ENCODE peak calls at places on chromosome 4, in seven cellular contexts. D, F, B, M, K, T and Q are unnamed samples.

GRCh38 chr4:100286601-100287000 is 96.3 kb upstream of the DDIT4L start:
- DNase-seq in D (no peak), F (no peak), B (no peak), M (no peak), K (no peak), T (no peak), Q (no peak)

GRCh38 chr4:132316738-132317137 is 832.4 kb upstream of the PCDH10 start:
- DNase-seq in D (no peak), F (peak; percentile 20), B (no peak), M (no peak), K (no peak), T (no peak), Q (no peak)

GRCh38 chr4:153759407-153760226 is at the start of gene RNF175:
- DNase-seq in D (no peak), F (no peak), B (no peak), M (no peak), K (no peak), T (no peak), Q (no peak)

GRCh38 chr4:20430555-20430954 is 178.8 kb downstream of the SLIT2 start:
- DNase-seq in D (no peak), F (peak; percentile 21), B (no peak), M (peak; percentile 66), K (no peak), T (no peak), Q (peak; percentile 53)

GRCh38 chr4:185792384-185793146 is 19.4 kb downstream of the SORBS2 start:
- DNase-seq in D (peak; percentile 95), F (peak; percentile 87), B (no peak), M (peak; percentile 99), K (no peak), T (no peak), Q (peak; percentile 92)

GRCh38 chr4:153375303-153375702 is 30.8 kb downstream of the MND1 start:
- DNase-seq in D (no peak), F (no peak), B (no peak), M (no peak), K (no peak), T (no peak), Q (no peak)

GRCh38 chr4:137545461-137545861 is 13.2 kb upstream of the PCDH18 start:
- DNase-seq in D (peak; percentile 75), F (no peak), B (no peak), M (peak; percentile 94), K (no peak), T (no peak), Q (peak; percentile 87)

GRCh38 chr4:55367084-55367722 is 21.2 kb downstream of the SRD5A3 start:
- DNase-seq in D (no peak), F (no peak), B (no peak), M (peak; percentile 91), K (no peak), T (no peak), Q (no peak)

GRCh38 chr4:25234390-25235367 is 846 bp downstream of the PI4K2B start:
- DNase-seq in D (peak; percentile 87), F (peak; percentile 98), B (peak; percentile 54), M (peak; percentile 91), K (peak; percentile 86), T (peak; percentile 69), Q (peak; percentile 49)

GRCh38 chr4:140223056-140223810 is 69.2 kb upstream of the MAML3 start:
- DNase-seq in D (peak; percentile 45), F (peak; percentile 35), B (no peak), M (peak; percentile 76), K (no peak), T (no peak), Q (peak; percentile 43)

GRCh38 chr4:148062301-148062950 is 330.5 kb downstream of the ARHGAP10 start:
- DNase-seq in D (no peak), F (no peak), B (no peak), M (no peak), K (no peak), T (no peak), Q (no peak)

GRCh38 chr4:139146926-139147547 is 30.0 kb downstream of the ELF2 start:
- DNase-seq in D (no peak), F (no peak), B (no peak), M (no peak), K (no peak), T (no peak), Q (no peak)

GRCh38 chr4:992297-993110 is 700 bp downstream of the SLC26A1 start:
- DNase-seq in D (no peak), F (no peak), B (peak; percentile 82), M (peak; percentile 79), K (peak; percentile 94), T (no peak), Q (no peak)

GRCh38 chr4:69617083-69617694 is 22.3 kb downstream of the UGT2A2 start:
- DNase-seq in D (peak; percentile 40), F (peak; percentile 59), B (no peak), M (peak; percentile 72), K (no peak), T (peak; percentile 8), Q (peak; percentile 17)

GRCh38 chr4:53281438-53281837 is 84.4 kb downstream of the SCFD2 start:
- DNase-seq in D (no peak), F (no peak), B (no peak), M (peak; percentile 59), K (no peak), T (no peak), Q (peak; percentile 52)

GRCh38 chr4:93670434-93670833 is 158.1 kb upstream of the ATOH1 start:
- DNase-seq in D (no peak), F (no peak), B (no peak), M (no peak), K (no peak), T (no peak), Q (no peak)

GRCh38 chr4:26192921-26193894 is 127.6 kb upstream of the RBPJ start:
- DNase-seq in D (no peak), F (no peak), B (no peak), M (no peak), K (no peak), T (no peak), Q (no peak)

GRCh38 chr4:140046037-140046436 is 107.9 kb downstream of the MAML3 start:
- DNase-seq in D (no peak), F (no peak), B (no peak), M (no peak), K (no peak), T (no peak), Q (no peak)

GRCh38 chr4:11367371-11367770 is 61.3 kb downstream of the HS3ST1 start:
- DNase-seq in D (peak; percentile 91), F (peak; percentile 18), B (peak; percentile 48), M (peak; percentile 86), K (no peak), T (no peak), Q (no peak)

GRCh38 chr4:5976431-5976830 is 41.8 kb downstream of the C4orf50 start:
- DNase-seq in D (no peak), F (no peak), B (no peak), M (no peak), K (peak; percentile 29), T (no peak), Q (no peak)

GRCh38 chr4:105976913-105977312 is 81.6 kb downstream of the NPNT start:
- DNase-seq in D (no peak), F (no peak), B (no peak), M (no peak), K (no peak), T (no peak), Q (no peak)

GRCh38 chr4:6749340-6750171 is 33.0 kb upstream of the KIAA0232 start:
- DNase-seq in D (peak; percentile 40), F (peak; percentile 47), B (peak; percentile 72), M (peak; percentile 16), K (peak; percentile 96), T (no peak), Q (no peak)

GRCh38 chr4:54167508-54167907 is 61.6 kb upstream of the PDGFRA start:
- DNase-seq in D (no peak), F (no peak), B (no peak), M (no peak), K (no peak), T (no peak), Q (no peak)

GRCh38 chr4:161881370-161881769 is 282.4 kb downstream of the FSTL5 start:
- DNase-seq in D (no peak), F (no peak), B (no peak), M (no peak), K (no peak), T (no peak), Q (no peak)

GRCh38 chr4:138405439-138405838 is 163.3 kb upstream of the SLC7A11 start:
- DNase-seq in D (no peak), F (peak; percentile 84), B (no peak), M (peak; percentile 30), K (no peak), T (peak; percentile 30), Q (no peak)

GRCh38 chr4:108270466-108271450 is 102.0 kb upstream of the LEF1 start:
- DNase-seq in D (peak; percentile 6), F (peak; percentile 91), B (no peak), M (peak; percentile 89), K (no peak), T (no peak), Q (peak; percentile 19)

GRCh38 chr4:1654216-1654945 is 29.7 kb downstream of the FAM53A start:
- DNase-seq in D (no peak), F (no peak), B (no peak), M (no peak), K (no peak), T (no peak), Q (no peak)

GRCh38 chr4:173878701-173879100 is 348.7 kb upstream of the HAND2 start:
- DNase-seq in D (peak; percentile 88), F (no peak), B (no peak), M (peak; percentile 39), K (no peak), T (no peak), Q (no peak)

GRCh38 chr4:145891958-145892357 is 46.7 kb downstream of the ZNF827 start:
- DNase-seq in D (no peak), F (no peak), B (no peak), M (no peak), K (no peak), T (no peak), Q (no peak)

GRCh38 chr4:168864831-168865541 is 145.1 kb downstream of the CBR4 start:
- DNase-seq in D (peak; percentile 66), F (no peak), B (no peak), M (peak; percentile 79), K (peak; percentile 79), T (no peak), Q (no peak)
- H3K4me3 ChIP-seq in D (no peak overlapping the region), F (no peak overlapping the region), B (no peak overlapping the region), M (no peak overlapping the region), K (no peak overlapping the region), T (no peak overlapping the region), Q (no peak overlapping the region)

GRCh38 chr4:122764071-122764807 is 31.7 kb downstream of the BBS12 start:
- DNase-seq in D (peak; percentile 48), F (peak; percentile 29), B (no peak), M (peak; percentile 42), K (no peak), T (no peak), Q (no peak)
- H3K4me3 ChIP-seq in D (no peak overlapping the region), F (no peak overlapping the region), B (no peak overlapping the region), M (no peak overlapping the region), K (no peak overlapping the region), T (no peak overlapping the region), Q (no peak overlapping the region)

GRCh38 chr4:56677673-56678072 is 3.4 kb downstream of the HOPX start:
- DNase-seq in D (no peak), F (no peak), B (no peak), M (no peak), K (no peak), T (no peak), Q (no peak)
- H3K4me3 ChIP-seq in D (no peak overlapping the region), F (no peak overlapping the region), B (peak overlapping the region; percentile 22), M (no peak overlapping the region), K (no peak overlapping the region), T (no peak overlapping the region), Q (no peak overlapping the region)

DNA sequence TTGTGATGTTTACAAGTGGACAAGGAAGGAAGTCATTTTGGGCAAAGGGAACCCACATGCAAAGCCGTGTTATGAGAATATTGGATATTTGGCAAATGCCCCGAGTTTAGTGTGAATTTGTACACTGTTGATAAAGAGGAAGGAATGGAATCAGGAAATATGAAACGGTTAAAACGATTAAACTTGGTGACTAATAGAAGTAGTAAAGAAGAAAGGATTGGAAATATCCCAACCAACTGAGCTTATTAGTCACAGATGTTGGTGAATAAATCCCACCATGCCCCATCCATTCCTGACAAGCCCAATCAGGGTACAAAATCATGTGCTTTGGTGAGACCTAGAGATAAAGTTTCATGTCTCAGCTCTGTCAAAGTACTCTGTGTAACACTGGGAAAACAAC is 22.0 kb downstream of the ARHGAP24 start:
- DNase-seq in D (peak; percentile 71), F (peak; percentile 96), B (no peak), M (peak; percentile 66), K (no peak), T (no peak), Q (peak; percentile 80)
- H3K4me3 ChIP-seq in D (no peak overlapping the region), F (no peak overlapping the region), B (no peak overlapping the region), M (no peak overlapping the region), K (no peak overlapping the region), T (no peak overlapping the region), Q (no peak overlapping the region)